ENCODE peak calls at places on chromosomes 5 and 9, in seven cellular contexts. Q, P, N, K, Z, J and U are unnamed samples.

GRCh38 chr9:117101003-117101402 is 313.9 kb downstream of the ASTN2 start:
- DNase-seq in P (no peak), J (no peak), Z (no peak), Q (no peak), K (no peak), N (no peak), U (no peak)

GRCh38 chr9:135329571-135330306 is 149.8 kb upstream of the PPP1R26 start:
- DNase-seq in P (no peak), N (peak), Q (no peak), J (no peak), Z (no peak), K (no peak), U (no peak)

GRCh38 chr9:74556685-74557084 is 59.5 kb downstream of the RORB start:
- DNase-seq in J (peak), Z (no peak), N (no peak), K (no peak), P (no peak), Q (peak), U (no peak)

GRCh38 chr5:59483971-59484472 is 409.5 kb downstream of the PDE4D start:
- DNase-seq in P (peak), Q (peak), Z (no peak), K (no peak), J (peak), N (peak), U (no peak)

GRCh38 chr5:154446183-154447073 is 631 bp downstream of the SAP30L start:
- DNase-seq in P (peak), J (peak), N (no peak), Q (peak), Z (peak), K (no peak), U (peak)

GRCh38 chr5:56480305-56481146 is 247.4 kb upstream of the ANKRD55 start:
- DNase-seq in K (no peak), P (peak), N (no peak), Q (peak), J (peak), Z (peak), U (peak)

GRCh38 chr9:93207326-93207814 is 23.4 kb downstream of the WNK2 start:
- DNase-seq in Q (peak), Z (peak), K (peak), P (no peak), N (no peak), J (no peak), U (peak)

GRCh38 chr9:99092643-99093491 is 12.0 kb upstream of the TGFBR1 start:
- DNase-seq in P (no peak), Q (no peak), K (no peak), Z (no peak), J (no peak), N (no peak), U (no peak)

GRCh38 chr9:21968331-21969010 is 25.7 kb downstream of the CDKN2A start:
- DNase-seq in Q (no peak), P (peak), Z (no peak), N (no peak), J (no peak), K (no peak), U (no peak)

GRCh38 chr5:50440651-50441478 is at the start of gene EMB:
- DNase-seq in J (peak), Q (peak), P (peak), Z (peak), N (peak), K (no peak), U (no peak)

GRCh38 chr5:141573489-141574121 is 45.2 kb downstream of the DIAPH1 start:
- DNase-seq in Q (no peak), N (no peak), J (no peak), Z (no peak), P (no peak), K (no peak), U (no peak)

GRCh38 chr5:174052636-174053035 is 7.1 kb downstream of the NSG2 start:
- DNase-seq in Z (no peak), N (no peak), Q (no peak), J (no peak), K (no peak), P (no peak), U (no peak)

GRCh38 chr9:128768581-128768980 is 3.1 kb downstream of the ZER1 start:
- DNase-seq in J (no peak), Z (no peak), K (no peak), P (no peak), N (no peak), Q (no peak), U (no peak)

GRCh38 chr5:106587-106986 is 14.6 kb downstream of the PLEKHG4B start:
- DNase-seq in P (no peak), J (no peak), Q (no peak), Z (peak), N (no peak), K (no peak), U (no peak)

GRCh38 chr5:122311888-122312669 is at the start of gene SNCAIP:
- DNase-seq in P (peak), Q (peak), Z (peak), N (no peak), J (peak), K (no peak), U (peak)

GRCh38 chr5:9168791-9169611 is 376.9 kb downstream of the SEMA5A start:
- DNase-seq in Z (no peak), K (no peak), J (peak), Q (peak), P (no peak), N (no peak), U (peak)

GRCh38 chr9:121662896-121663580 is 11.6 kb downstream of the DAB2IP start:
- DNase-seq in P (no peak), Z (peak), J (no peak), Q (no peak), N (no peak), K (no peak), U (no peak)

GRCh38 chr5:139385061-139385889 is 2.2 kb upstream of the SLC23A1 start:
- DNase-seq in P (peak), J (peak), K (no peak), Z (no peak), Q (no peak), N (no peak), U (peak)
- H3K4me3 ChIP-seq in P (peak), J (no peak), K (no peak), Z (peak), Q (no peak), N (no peak), U (peak)

GRCh38 chr9:113568081-113568435 is 104.5 kb downstream of the RGS3 start:
- DNase-seq in N (no peak), J (no peak), K (no peak), Q (no peak), Z (no peak), P (no peak), U (no peak)

GRCh38 chr9:113567361-113568080 is 104.0 kb downstream of the RGS3 start:
- DNase-seq in Q (no peak), J (no peak), Z (peak), K (no peak), P (no peak), N (no peak), U (no peak)

GRCh38 chr9:113564804-113565237 is 101.3 kb downstream of the RGS3 start:
- DNase-seq in K (no peak), Z (peak), J (peak), Q (peak), N (no peak), P (peak), U (peak)

GRCh38 chr9:113566712-113567071 is 103.2 kb downstream of the RGS3 start:
- DNase-seq in Q (no peak), Z (peak), K (no peak), N (no peak), J (peak), P (no peak), U (no peak)

GRCh38 chr9:113566011-113566711 is 102.6 kb downstream of the RGS3 start:
- DNase-seq in Q (no peak), J (no peak), P (no peak), N (no peak), Z (no peak), K (no peak), U (no peak)
- H3K4me3 ChIP-seq in Q (peak), J (peak), P (peak), N (no peak), Z (peak), K (peak), U (peak)

DNA sequence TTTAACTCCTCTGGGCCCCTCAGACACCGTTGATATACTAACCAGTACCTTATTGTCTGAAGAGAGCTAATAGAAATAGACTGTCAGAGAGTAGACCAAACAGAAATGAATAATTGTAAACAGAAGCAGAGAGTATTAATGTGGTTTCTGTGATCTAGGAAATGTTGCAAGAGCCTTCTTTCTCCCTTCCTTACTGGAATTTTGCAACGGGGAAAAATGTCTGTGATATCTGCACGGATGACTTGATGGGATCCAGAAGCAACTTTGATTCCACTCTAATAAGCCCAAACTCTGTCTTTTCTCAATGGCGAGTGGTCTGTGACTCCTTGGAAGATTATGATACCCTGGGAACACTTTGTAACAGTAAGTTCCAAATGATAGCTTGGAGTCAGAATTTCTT is 5.1 kb downstream of the TYRP1 start:
- DNase-seq in P (peak), J (no peak), Q (peak), K (no peak), Z (no peak), N (no peak), U (peak)
- H3K4me3 ChIP-seq in P (no peak), J (no peak), Q (no peak), K (no peak), Z (peak), N (no peak), U (no peak)

GRCh38 chr5:96035796-96036195 is 74.1 kb upstream of the ELL2 start:
- DNase-seq in P (no peak), Q (no peak), Z (no peak), N (no peak), K (no peak), J (peak), U (no peak)
- H3K4me3 ChIP-seq in P (no peak), Q (no peak), Z (no peak), N (no peak), K (no peak), J (no peak), U (no peak)

DNA sequence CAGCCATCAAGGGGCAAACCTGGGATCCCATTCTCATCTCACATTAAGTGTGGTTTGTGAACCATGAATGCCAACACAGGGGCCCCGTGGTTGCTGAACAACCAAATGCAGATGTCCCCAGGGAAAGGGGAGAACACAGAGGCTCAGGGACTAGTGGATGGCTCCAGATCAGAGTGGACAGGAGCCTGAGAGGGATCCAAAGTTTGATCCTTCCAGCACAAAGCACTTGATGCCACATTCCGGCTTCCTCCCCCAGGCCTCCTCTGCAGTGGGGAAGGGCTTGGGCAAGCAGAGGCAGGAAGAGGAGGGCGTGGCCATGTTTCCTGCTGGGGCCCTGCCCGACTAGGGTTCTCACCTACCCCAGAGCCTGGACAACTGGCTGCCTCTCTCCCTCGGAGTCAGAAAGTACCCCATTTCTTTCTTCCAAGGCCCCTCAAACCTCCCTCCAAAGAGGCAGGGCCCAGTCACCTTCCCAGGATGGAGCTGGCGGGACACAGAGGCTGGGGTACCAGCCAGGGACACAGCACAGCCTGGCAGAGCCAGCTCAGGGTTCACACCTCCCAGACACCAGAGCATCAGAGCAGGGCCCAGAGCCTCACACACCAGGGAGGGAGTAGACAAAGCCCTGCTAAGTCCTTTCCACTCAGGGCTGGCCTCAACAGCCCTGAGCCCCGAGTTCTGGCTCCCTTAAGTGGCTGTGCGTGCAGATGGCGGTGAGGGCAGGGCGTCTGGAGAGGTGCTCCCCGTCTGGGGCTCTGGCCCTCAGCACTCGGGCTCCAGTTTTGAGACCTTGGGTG is 4.3 kb upstream of the RNF44 start:
- DNase-seq in K (no peak), Q (no peak), N (no peak), J (peak), P (peak), Z (no peak), U (peak)
- H3K4me3 ChIP-seq in K (no peak), Q (no peak), N (peak), J (no peak), P (no peak), Z (no peak), U (no peak)

GRCh38 chr9:6782378-6782777 is 24.6 kb downstream of the KDM4C start:
- DNase-seq in P (no peak), K (no peak), Z (no peak), Q (no peak), J (no peak), N (no peak), U (no peak)

GRCh38 chr9:6781476-6781875 is 23.7 kb downstream of the KDM4C start:
- DNase-seq in J (no peak), Q (no peak), K (no peak), N (no peak), P (no peak), Z (no peak), U (no peak)

GRCh38 chr9:6785682-6786081 is 27.9 kb downstream of the KDM4C start:
- DNase-seq in K (no peak), Q (no peak), J (no peak), Z (no peak), P (no peak), N (no peak), U (no peak)

GRCh38 chr9:6782981-6783380 is 25.2 kb downstream of the KDM4C start:
- DNase-seq in J (no peak), Z (no peak), K (no peak), P (no peak), N (no peak), Q (no peak), U (peak)

DNA sequence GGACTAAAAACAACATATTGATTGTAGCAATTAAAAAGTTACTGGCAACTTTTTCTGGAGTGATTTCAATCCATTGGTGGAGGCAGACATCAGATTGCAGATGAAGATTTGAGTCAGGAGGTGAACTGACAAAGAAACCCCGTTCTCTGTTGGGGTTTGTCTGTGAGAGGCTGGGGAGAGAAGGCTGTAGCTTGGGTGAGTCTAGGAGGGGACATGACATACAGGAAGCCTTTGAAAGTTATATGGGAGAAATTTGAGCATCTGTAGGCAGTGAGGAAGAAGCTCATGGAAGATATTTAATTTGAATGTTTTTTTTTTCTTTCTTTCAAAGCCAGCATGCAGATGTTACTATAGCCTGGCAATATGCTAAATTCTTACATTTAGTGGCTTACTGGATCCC is 26.0 kb downstream of the KDM4C start:
- DNase-seq in Q (no peak), N (no peak), J (no peak), P (no peak), Z (no peak), K (no peak), U (no peak)
- H3K4me3 ChIP-seq in Q (no peak), N (no peak), J (no peak), P (no peak), Z (no peak), K (no peak), U (no peak)

DNA sequence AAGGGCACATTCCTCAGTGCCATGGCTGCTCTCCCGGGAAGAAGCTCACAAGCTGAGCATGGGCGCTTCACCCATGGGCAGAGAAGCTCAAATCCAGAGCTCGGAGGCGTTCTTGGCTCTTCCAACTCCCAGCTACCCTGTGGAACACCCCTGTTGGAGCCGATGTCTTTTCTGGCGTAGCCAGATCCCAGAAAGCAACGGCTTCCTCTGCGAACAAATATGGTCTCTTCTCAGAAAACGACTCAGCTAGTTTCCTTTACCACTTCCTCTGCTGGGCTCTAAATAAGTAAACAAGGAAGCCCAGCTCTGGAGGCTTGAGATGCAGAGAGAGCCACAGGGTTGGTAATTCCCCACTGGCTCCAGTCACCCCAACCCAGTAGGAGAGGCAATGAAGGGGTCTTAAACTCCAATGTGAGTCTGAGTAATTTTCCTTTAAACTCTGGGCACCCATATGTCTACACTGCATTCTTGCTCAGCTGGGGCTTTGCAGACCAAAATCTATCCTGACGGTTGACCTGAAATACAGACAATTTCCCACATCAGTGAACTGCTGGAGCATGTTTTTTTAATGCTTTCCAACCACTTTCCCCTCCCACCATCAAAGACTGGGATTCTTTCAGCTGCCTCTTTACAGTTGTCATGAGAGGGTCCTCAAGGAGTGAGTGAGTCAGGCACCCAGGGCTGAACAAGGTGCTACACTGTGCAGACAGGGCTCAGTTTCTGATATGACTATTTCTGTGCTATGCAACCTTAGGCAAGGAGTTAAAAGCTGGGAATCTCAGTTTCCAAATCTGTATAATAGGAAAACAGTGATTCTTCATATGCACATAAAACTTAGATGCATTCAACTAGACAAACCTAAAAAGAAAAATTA is at the start of gene LCP2:
- DNase-seq in N (no peak), K (no peak), J (peak), P (no peak), Z (no peak), Q (no peak), U (no peak)
- H3K4me3 ChIP-seq in N (no peak), K (no peak), J (no peak), P (no peak), Z (peak), Q (no peak), U (no peak)

GRCh38 chr9:77651203-77651602 is 3.1 kb upstream of the GNA14 start:
- DNase-seq in Z (no peak), J (no peak), P (no peak), K (no peak), Q (no peak), N (no peak), U (no peak)

GRCh38 chr9:77649109-77649812 is 1.1 kb upstream of the GNA14 start:
- DNase-seq in P (peak), K (no peak), Z (no peak), J (no peak), N (no peak), Q (peak), U (peak)

GRCh38 chr9:77647659-77648457 is at the start of gene GNA14:
- DNase-seq in Z (peak), N (no peak), Q (no peak), J (peak), P (peak), K (no peak), U (no peak)

GRCh38 chr9:77647267-77647658 is 859 bp downstream of the GNA14 start:
- DNase-seq in P (no peak), Q (no peak), N (no peak), J (no peak), K (no peak), Z (no peak), U (no peak)

DNA sequence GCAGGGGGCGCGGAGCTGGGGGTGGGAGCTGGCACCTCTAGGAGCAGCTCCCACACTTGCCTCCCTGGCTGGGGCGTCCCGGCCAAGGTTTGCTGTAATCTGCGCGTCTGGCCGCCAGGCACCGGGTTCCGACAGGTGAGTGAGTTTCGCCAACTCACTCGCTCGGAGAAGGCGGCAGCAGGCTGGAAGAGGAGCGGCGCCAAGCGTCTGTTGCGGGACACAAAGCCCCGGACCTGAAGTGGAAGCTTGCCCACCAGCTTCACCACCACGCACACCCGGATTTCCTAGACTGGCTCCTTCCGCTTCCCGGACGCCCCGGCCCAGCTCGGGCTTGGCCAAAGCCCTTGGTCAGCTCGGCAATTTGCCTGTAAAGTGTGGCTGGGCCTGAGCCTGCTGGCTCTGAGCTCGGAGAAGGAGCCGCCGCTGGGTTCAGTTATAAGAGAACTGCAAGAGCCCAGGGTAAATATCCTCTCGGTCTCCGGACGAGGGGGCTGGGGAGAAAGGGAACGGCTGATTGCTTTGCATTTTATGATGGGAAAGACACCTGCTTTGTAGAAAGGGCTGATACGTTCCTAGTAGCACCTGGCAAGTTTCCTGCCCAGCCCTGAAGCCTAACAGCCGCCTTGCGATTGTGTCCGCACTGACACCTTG is 461 bp upstream of the GNA14 start:
- DNase-seq in J (peak), Z (peak), Q (no peak), P (peak), N (no peak), K (no peak), U (no peak)
- H3K4me3 ChIP-seq in J (no peak), Z (peak), Q (peak), P (peak), N (peak), K (peak), U (peak)

GRCh38 chr5:2534251-2534650 is 217.2 kb downstream of the IRX2 start:
- DNase-seq in J (no peak), Q (no peak), Z (no peak), K (no peak), P (no peak), N (no peak), U (no peak)

GRCh38 chr5:2536632-2537031 is 214.8 kb downstream of the IRX2 start:
- DNase-seq in N (no peak), Q (no peak), P (no peak), J (no peak), K (no peak), Z (no peak), U (no peak)

GRCh38 chr5:2542026-2542425 is 209.5 kb downstream of the IRX2 start:
- DNase-seq in J (no peak), Z (no peak), K (no peak), P (no peak), N (no peak), Q (no peak), U (no peak)

GRCh38 chr5:2534970-2535369 is 216.5 kb downstream of the IRX2 start:
- DNase-seq in Q (no peak), K (no peak), P (no peak), N (no peak), J (no peak), Z (no peak), U (no peak)

GRCh38 chr5:2538169-2538568 is 213.3 kb downstream of the IRX2 start:
- DNase-seq in K (no peak), N (no peak), Z (no peak), J (no peak), P (no peak), Q (no peak), U (no peak)
- H3K4me3 ChIP-seq in K (no peak), N (no peak), Z (no peak), J (no peak), P (no peak), Q (no peak), U (no peak)